ENCODE peak calls at places on chromosomes 7 and 10, in ten cellular contexts. Y is stimulated activated CD4-positive, alpha-beta T cell treated with anti-CD3 and anti-CD28 coated beads, TNF-alpha, amount 100 ng/mL, for 4 hours; U is AML-193; N is SK-N-DZ; R is activated CD4-positive, alpha-beta T cell treated with anti-CD3 and anti-CD28 coated beads, Interleukin-2, amount 50 U/mL, for 1 hour; T is left colon; L is nephron progenitor cell; C is naive thymus-derived CD8-positive, alpha-beta T cell; J is heart left ventricle; K is left cardiac atrium. Q is an unnamed sample.

GRCh38 chr7:148624735-148625134 is 34.2 kb downstream of the C7orf33 start:
- DNase-seq in J (no peak), U (no peak), R (no peak), L (no peak), T (no peak), N (no peak), Y (no peak), C (no peak), K (no peak), Q (no peak)

GRCh38 chr7:38169862-38170261 is 8.2 kb upstream of the STARD3NL start:
- DNase-seq in R (no peak), C (no peak), N (no peak), T (no peak), L (no peak), U (no peak), J (peak; percentile 34), K (peak; percentile 46), Y (no peak), Q (no peak)

GRCh38 chr10:43255644-43256431 is 11.0 kb downstream of the RASGEF1A start:
- DNase-seq in C (peak; percentile 3), N (peak; percentile 46), Y (no peak), T (no peak), U (peak; percentile 7), K (peak; percentile 8), J (peak; percentile 17), L (peak; percentile 37), R (no peak), Q (no peak)

GRCh38 chr7:20249924-20250323 is 32.7 kb upstream of the MACC1 start:
- DNase-seq in Y (no peak), K (no peak), U (no peak), C (no peak), T (no peak), J (no peak), R (no peak), L (no peak), N (no peak), Q (no peak)

GRCh38 chr7:60706-61105 is 131.7 kb upstream of the FAM20C start:
- DNase-seq in N (no peak), T (no peak), R (no peak), C (no peak), U (no peak), Y (no peak), J (peak; percentile 9), L (no peak), K (peak; percentile 10), Q (no peak)

GRCh38 chr7:137423321-137423720 is 79.8 kb upstream of the PTN start:
- DNase-seq in C (no peak), K (no peak), R (no peak), N (no peak), U (no peak), L (no peak), T (no peak), J (no peak), Y (no peak), Q (no peak)

GRCh38 chr7:146960747-146961416 is 844.3 kb downstream of the CNTNAP2 start:
- DNase-seq in T (no peak), J (no peak), N (no peak), Y (no peak), U (no peak), C (no peak), L (no peak), K (no peak), R (no peak), Q (no peak)

GRCh38 chr7:149885191-149886017 is 11.6 kb downstream of the ATP6V0E2 start:
- DNase-seq in K (no peak), N (no peak), U (no peak), R (no peak), C (no peak), L (no peak), T (no peak), J (no peak), Y (no peak), Q (no peak)

GRCh38 chr7:157584420-157584819 is 247.6 kb downstream of the DNAJB6 start:
- DNase-seq in Y (no peak), N (no peak), J (no peak), T (no peak), K (no peak), L (no peak), U (no peak), C (no peak), R (no peak), Q (no peak)

GRCh38 chr7:131219277-131220041 is 108.2 kb upstream of the MKLN1 start:
- DNase-seq in R (no peak), L (no peak), K (peak; percentile 67), U (no peak), T (no peak), N (no peak), J (peak; percentile 78), C (no peak), Y (no peak), Q (no peak)

GRCh38 chr7:92075455-92076158 is 58.7 kb downstream of the CYP51A1 start:
- DNase-seq in J (no peak), L (no peak), T (no peak), N (no peak), Y (no peak), R (no peak), K (no peak), U (no peak), C (no peak), Q (no peak)

GRCh38 chr7:92836489-92837213 is at the start of gene CDK6:
- DNase-seq in K (peak; percentile 73), U (no peak), N (peak; percentile 70), J (peak; percentile 70), Y (peak; percentile 54), L (peak; percentile 77), C (peak; percentile 42), T (peak; percentile 77), R (peak; percentile 63), Q (peak; percentile 62)

GRCh38 chr7:84809877-84810276 is 377.0 kb downstream of the SEMA3D start:
- DNase-seq in T (no peak), Y (no peak), U (no peak), L (no peak), C (no peak), J (no peak), R (no peak), K (no peak), N (no peak), Q (no peak)

GRCh38 chr7:17849504-17849903 is 90.8 kb downstream of the SNX13 start:
- DNase-seq in C (no peak), T (no peak), N (no peak), L (no peak), J (no peak), U (no peak), Y (no peak), R (no peak), K (no peak), Q (no peak)

GRCh38 chr7:22240904-22241571 is 115.9 kb downstream of the RAPGEF5 start:
- DNase-seq in C (no peak), K (no peak), Y (no peak), U (no peak), J (no peak), L (no peak), N (no peak), T (no peak), R (no peak), Q (no peak)

GRCh38 chr10:77187376-77187999 is 450.1 kb downstream of the KCNMA1 start:
- DNase-seq in N (no peak), T (no peak), J (no peak), U (no peak), R (no peak), Y (no peak), C (no peak), L (no peak), K (no peak), Q (no peak)

GRCh38 chr10:132298038-132298935 is 9.5 kb downstream of the STK32C start:
- DNase-seq in L (no peak), C (no peak), U (no peak), K (peak; percentile 2), J (peak; percentile 12), R (no peak), Y (no peak), N (peak; percentile 43), T (no peak), Q (no peak)